ENCODE peak calls at places on chromosomes 2 and 18, in nine cellular contexts. P is astrocyte of the spinal cord, F is astrocyte of the cerebellum, I is Peyer's patch, L is H7, C is A549, N is bronchial epithelial cell, E is left ventricle myocardium inferior, Z is mammary epithelial cell. M is an unnamed sample.

GRCh38 chr2:15919716-15920444 is 20.5 kb upstream of the MYCN start:
- DNase-seq in F (no peak), L (no peak), C (no peak), P (no peak), N (peak; percentile 49), Z (peak; percentile 28), I (no peak), E (no peak), M (no peak)

GRCh38 chr2:119049968-119050657 is 108.1 kb downstream of the MARCO start:
- DNase-seq in F (no peak), E (no peak), P (no peak), Z (no peak), N (no peak), L (no peak), C (no peak), I (no peak), M (no peak)

GRCh38 chr18:63322908-63323634 is 3.5 kb upstream of the BCL2 start:
- DNase-seq in F (peak; percentile 75), Z (peak; percentile 46), P (peak; percentile 71), C (peak; percentile 68), L (peak; percentile 67), E (no peak), I (peak; percentile 86), N (peak; percentile 58), M (peak; percentile 70)

GRCh38 chr2:26776195-26776594 is 9.7 kb upstream of the CENPA start:
- DNase-seq in L (no peak), C (no peak), F (no peak), Z (no peak), N (no peak), E (no peak), I (no peak), P (no peak), M (no peak)

GRCh38 chr2:193963472-193964119 is 1693.4 kb upstream of the SLC39A10 start:
- DNase-seq in F (peak; percentile 48), N (peak; percentile 41), P (peak; percentile 71), Z (peak; percentile 37), E (no peak), L (peak; percentile 2), I (no peak), C (peak; percentile 33), M (peak; percentile 4)

GRCh38 chr2:106062627-106063026 is 131.5 kb downstream of the UXS1 start:
- DNase-seq in E (peak; percentile 56), I (no peak), C (no peak), Z (no peak), P (no peak), F (no peak), N (no peak), L (no peak), M (no peak)

GRCh38 chr2:109594246-109594900 is 19.4 kb downstream of the SEPTIN10 start:
- DNase-seq in E (no peak), F (no peak), Z (peak; percentile 81), I (no peak), C (no peak), L (no peak), P (peak; percentile 34), N (peak; percentile 76), M (no peak)

GRCh38 chr18:12883684-12884520 is at the start of gene PTPN2:
- DNase-seq in N (peak; percentile 88), P (peak; percentile 96), F (peak; percentile 84), L (peak; percentile 98), E (peak; percentile 94), I (peak; percentile 97), C (peak; percentile 91), Z (peak; percentile 92), M (peak; percentile 96)

GRCh38 chr2:224038830-224039079 is 331 bp downstream of the SERPINE2 start:
- DNase-seq in F (no peak), Z (no peak), N (no peak), P (no peak), L (no peak), E (no peak), C (no peak), I (no peak), M (no peak)

GRCh38 chr2:224039080-224039769 is at the start of gene SERPINE2:
- DNase-seq in F (no peak), P (peak; percentile 69), E (peak; percentile 57), L (peak; percentile 94), C (peak; percentile 82), Z (peak; percentile 63), I (peak; percentile 75), N (peak; percentile 47), M (peak; percentile 22)

GRCh38 chr2:224040753-224041152 is 1.7 kb upstream of the SERPINE2 start:
- DNase-seq in P (no peak), Z (no peak), L (no peak), E (no peak), C (no peak), N (no peak), F (no peak), I (no peak), M (no peak)

GRCh38 chr2:224038049-224038829 is 847 bp downstream of the SERPINE2 start:
- DNase-seq in F (no peak), C (peak; percentile 61), E (peak; percentile 32), P (peak; percentile 43), Z (peak; percentile 60), I (peak; percentile 58), N (peak; percentile 44), L (peak; percentile 81), M (peak; percentile 20)

DNA sequence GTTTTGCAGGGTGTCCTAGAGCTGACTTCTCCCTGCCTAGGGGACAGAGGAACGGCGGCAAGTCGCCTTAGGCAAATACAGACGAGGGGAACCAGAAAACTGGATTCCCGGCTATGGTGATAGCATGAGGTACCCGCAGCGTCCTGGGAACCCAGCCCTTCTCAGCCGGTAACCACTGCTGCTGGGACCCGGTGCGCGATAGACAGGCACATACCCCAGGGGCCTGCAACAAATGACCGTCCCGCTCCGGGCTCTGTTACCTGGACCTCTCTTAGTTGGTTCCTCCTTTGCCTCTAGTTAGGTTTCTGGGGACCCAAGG is 643 bp upstream of the SERPINE2 start:
- DNase-seq in F (no peak), L (peak; percentile 74), N (no peak), Z (no peak), E (no peak), C (no peak), P (no peak), I (no peak), M (no peak)
- H3K4me3 ChIP-seq in F (peak overlapping the region; percentile 69), L (peak overlapping the region; percentile 68), N (peak overlapping the region; percentile 62), Z (peak overlapping the region; percentile 47), E (peak overlapping the region; percentile 77), C (peak overlapping the region; percentile 76), P (peak overlapping the region; percentile 72), I (peak overlapping the region; percentile 91), M (no peak overlapping the region)

GRCh38 chr2:36915627-36916026 is 50.7 kb downstream of the STRN start:
- DNase-seq in L (no peak), F (no peak), C (no peak), E (no peak), P (no peak), N (no peak), Z (no peak), I (no peak), M (no peak)

GRCh38 chr2:36906277-36906676 is 60.1 kb downstream of the STRN start:
- DNase-seq in E (no peak), N (no peak), P (no peak), C (no peak), I (no peak), F (no peak), L (no peak), Z (no peak), M (no peak)

GRCh38 chr2:36912692-36913091 is 53.6 kb downstream of the STRN start:
- DNase-seq in N (peak; percentile 64), L (no peak), F (no peak), E (no peak), C (no peak), I (no peak), Z (no peak), P (peak; percentile 29), M (no peak)

DNA sequence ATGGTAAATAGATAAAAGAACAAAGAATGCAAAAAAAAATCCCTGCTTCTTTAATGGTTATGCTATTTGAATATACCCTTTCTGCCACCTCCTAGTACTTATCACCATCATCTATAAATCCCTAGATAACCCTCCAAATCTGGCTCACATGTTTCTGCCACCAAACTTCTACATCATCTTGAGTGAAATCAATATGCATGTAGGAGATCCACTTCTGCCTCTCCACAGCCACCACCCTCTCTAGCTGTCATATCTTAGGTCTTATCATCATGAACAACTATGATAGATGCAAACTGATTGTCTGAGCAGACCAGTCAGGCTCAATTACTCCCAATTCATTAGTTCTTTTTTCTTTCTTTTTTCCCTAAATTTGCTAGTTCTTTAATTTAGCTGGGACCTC is 55.3 kb downstream of the STRN start:
- DNase-seq in P (no peak), L (no peak), Z (no peak), I (no peak), F (no peak), C (no peak), N (no peak), E (no peak), M (no peak)
- H3K4me3 ChIP-seq in P (no peak overlapping the region), L (no peak overlapping the region), Z (no peak overlapping the region), I (no peak overlapping the region), F (no peak overlapping the region), C (no peak overlapping the region), N (no peak overlapping the region), E (no peak overlapping the region), M (no peak overlapping the region)

GRCh38 chr2:22487541-22487940 is 897.4 kb upstream of the KLHL29 start:
- DNase-seq in L (no peak), I (no peak), Z (no peak), P (no peak), N (no peak), F (no peak), C (no peak), E (no peak), M (no peak)
- H3K4me3 ChIP-seq in L (no peak overlapping the region), I (no peak overlapping the region), Z (no peak overlapping the region), P (no peak overlapping the region), N (no peak overlapping the region), F (no peak overlapping the region), C (no peak overlapping the region), E (no peak overlapping the region), M (no peak overlapping the region)

GRCh38 chr2:208146006-208146405 is at the start of gene CRYGB:
- DNase-seq in I (no peak), E (no peak), Z (no peak), P (no peak), L (no peak), N (no peak), C (no peak), F (no peak), M (no peak)

GRCh38 chr2:208142925-208143799 is 2.8 kb downstream of the CRYGB start:
- DNase-seq in N (no peak), Z (no peak), I (no peak), L (no peak), F (no peak), E (no peak), P (no peak), C (no peak), M (no peak)

GRCh38 chr2:208139447-208139846 is 6.5 kb downstream of the CRYGB start:
- DNase-seq in C (no peak), N (no peak), F (no peak), P (no peak), L (no peak), I (no peak), E (no peak), Z (no peak), M (no peak)

GRCh38 chr2:208147008-208147407 is 1.1 kb upstream of the CRYGB start:
- DNase-seq in E (no peak), L (no peak), I (no peak), N (no peak), Z (no peak), F (no peak), P (no peak), C (no peak), M (no peak)

GRCh38 chr2:208142255-208142924 is 3.6 kb downstream of the CRYGB start:
- DNase-seq in C (no peak), P (peak; percentile 14), E (no peak), F (peak; percentile 3), I (no peak), N (peak; percentile 28), Z (peak; percentile 43), L (no peak), M (no peak)
- H3K4me3 ChIP-seq in C (no peak overlapping the region), P (no peak overlapping the region), E (no peak overlapping the region), F (no peak overlapping the region), I (no peak overlapping the region), N (no peak overlapping the region), Z (no peak overlapping the region), L (no peak overlapping the region), M (no peak overlapping the region)

M was measured in body of pancreas.